ENCODE peak calls at places on chromosome 5, in nine cellular contexts. L, I, S, P, M, X, H, A and G are unnamed samples.
A peak's percentile ranks its signal among the peaks of the same experiment; 100 is the strongest.

GRCh38 chr5:73437126-73438047 is 11.2 kb downstream of the FOXD1 start:
- DNase-seq in L (no peak), I (peak; percentile 65), S (peak; percentile 91), P (no peak), M (peak; percentile 79), X (peak; percentile 33), H (peak; percentile 61), A (peak; percentile 64), G (peak; percentile 72)

GRCh38 chr5:73067213-73067612 is 53.2 kb upstream of the TMEM171 start:
- DNase-seq in L (no peak), I (no peak), S (peak; percentile 37), P (no peak), M (no peak), X (peak; percentile 1), H (no peak), A (peak; percentile 3), G (no peak)

GRCh38 chr5:151267481-151268275 is 14.7 kb downstream of the GM2A start:
- DNase-seq in L (no peak), I (no peak), S (no peak), P (no peak), M (no peak), X (no peak), H (no peak), A (no peak), G (no peak)

GRCh38 chr5:177317959-177318377 is 6.3 kb upstream of the MXD3 start:
- DNase-seq in L (peak; percentile 87), I (peak; percentile 80), S (peak; percentile 80), P (peak; percentile 86), M (peak; percentile 84), X (peak; percentile 81), H (peak; percentile 84), A (peak; percentile 61), G (peak; percentile 76)

GRCh38 chr5:91382530-91383026 is 539 bp downstream of the ARRDC3 start:
- DNase-seq in L (peak; percentile 42), I (peak; percentile 32), S (peak; percentile 66), P (peak; percentile 53), M (no peak), X (peak; percentile 53), H (peak; percentile 49), A (peak; percentile 35), G (no peak)

GRCh38 chr5:81751836-81752643 is 1.1 kb upstream of the SSBP2 start:
- DNase-seq in L (peak; percentile 30), I (no peak), S (peak; percentile 33), P (peak; percentile 21), M (peak; percentile 81), X (peak; percentile 37), H (peak; percentile 36), A (peak; percentile 12), G (no peak)

GRCh38 chr5:124912653-124913328 is 166.4 kb upstream of the ZNF608 start:
- DNase-seq in L (no peak), I (no peak), S (no peak), P (no peak), M (no peak), X (no peak), H (no peak), A (peak; percentile 86), G (no peak)

GRCh38 chr5:144267961-144268513 is 97.4 kb downstream of the KCTD16 start:
- DNase-seq in L (no peak), I (no peak), S (no peak), P (no peak), M (no peak), X (no peak), H (no peak), A (no peak), G (no peak)

GRCh38 chr5:82798676-82799075 is 278.5 kb downstream of the TMEM167A start:
- DNase-seq in L (no peak), I (no peak), S (no peak), P (no peak), M (no peak), X (no peak), H (no peak), A (no peak), G (no peak)

GRCh38 chr5:67166460-67166871 is 30.1 kb downstream of the CD180 start:
- DNase-seq in L (peak; percentile 63), I (no peak), S (no peak), P (no peak), M (peak; percentile 78), X (no peak), H (peak; percentile 75), A (no peak), G (no peak)

GRCh38 chr5:53479045-53479655 is 1.3 kb upstream of the FST start:
- DNase-seq in L (no peak), I (no peak), S (no peak), P (no peak), M (no peak), X (peak; percentile 60), H (no peak), A (no peak), G (no peak)

DNA sequence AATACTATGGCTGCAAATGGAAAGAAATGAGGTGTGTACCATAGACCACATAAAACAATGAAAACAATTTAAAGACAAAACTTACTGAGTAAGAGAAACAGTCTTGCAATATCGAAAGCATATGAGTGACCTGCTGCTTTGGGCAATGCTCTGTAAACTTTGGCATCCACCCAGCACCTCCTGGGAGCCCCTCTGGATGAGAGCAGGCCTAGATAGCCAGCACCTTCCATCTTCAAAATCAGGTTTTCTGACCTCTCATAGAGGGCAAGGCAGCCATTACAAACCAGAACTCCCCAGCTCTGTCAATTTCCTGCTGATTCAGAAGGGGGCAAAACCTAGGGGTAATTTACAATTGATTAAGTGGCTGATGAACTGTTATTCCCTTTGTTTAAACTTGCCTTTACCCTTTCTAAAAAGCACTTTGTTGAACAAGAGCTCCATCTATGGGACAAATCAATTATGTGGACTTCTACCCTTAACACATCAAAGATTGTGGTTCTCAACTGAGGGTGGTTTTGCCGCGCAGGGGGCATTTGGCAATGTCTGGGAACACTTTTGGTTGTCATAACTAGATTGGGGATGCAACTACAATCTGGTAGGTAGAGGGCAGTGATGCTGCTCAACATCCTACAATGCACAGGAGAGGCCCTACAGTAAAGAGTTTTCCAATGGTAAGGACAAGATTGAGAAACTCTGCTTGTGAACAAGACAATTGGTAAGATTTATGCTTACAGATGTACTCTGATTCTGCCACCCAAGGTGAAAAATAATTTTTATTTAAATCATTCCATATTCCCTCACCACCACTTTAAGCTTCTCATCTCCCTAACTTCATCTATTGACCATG is 184.2 kb downstream of the MARCHF11 start:
- DNase-seq in L (no peak), I (peak; percentile 66), S (peak; percentile 54), P (peak; percentile 64), M (no peak), X (peak; percentile 72), H (no peak), A (peak; percentile 23), G (peak; percentile 20)
- TF ChIP-seq CTCF in L (peak; percentile 19), I (peak; percentile 68), S (peak; percentile 61), P (peak; percentile 66), M (peak; percentile 16), X (peak; percentile 66), H (peak; percentile 18), A (peak; percentile 64), G (peak; percentile 51)

DNA sequence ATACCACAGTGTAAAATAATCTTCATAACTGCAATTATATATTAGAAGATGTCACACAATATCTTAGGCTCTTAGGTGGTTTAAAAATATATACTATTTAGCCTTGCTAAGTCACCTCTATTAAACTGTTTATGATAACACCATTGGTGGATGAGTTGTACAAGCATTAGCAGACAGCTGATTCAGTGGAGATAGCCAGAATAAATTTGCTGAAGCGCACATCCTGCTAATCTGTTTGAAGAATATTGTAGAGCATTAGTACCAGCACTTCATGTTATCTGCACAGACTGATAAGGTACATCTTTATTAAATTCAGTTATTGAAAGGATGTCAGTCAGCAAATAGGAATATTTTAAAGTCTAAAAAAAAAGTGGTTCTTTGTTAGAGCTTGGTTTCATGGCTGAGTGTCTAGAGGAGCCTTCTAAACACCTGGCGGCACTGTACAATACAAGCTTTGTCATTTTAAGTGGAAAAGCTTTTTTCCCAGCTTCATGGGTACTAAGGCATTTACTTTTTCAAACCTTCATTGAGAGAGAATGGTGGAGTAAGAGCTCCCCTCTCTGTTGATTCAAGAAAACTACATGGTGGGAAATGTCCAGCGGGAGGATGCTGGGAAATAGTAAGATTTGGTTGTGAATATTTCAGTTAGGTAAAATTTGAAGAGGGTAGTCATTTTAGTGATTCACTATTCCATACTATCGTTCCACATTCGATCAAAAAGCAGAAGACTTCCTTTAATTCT is 275.1 kb downstream of the SLF1 start:
- DNase-seq in L (no peak), I (peak; percentile 12), S (peak; percentile 26), P (peak; percentile 28), M (no peak), X (peak; percentile 38), H (no peak), A (no peak), G (no peak)
- TF ChIP-seq CTCF in L (no peak), I (peak; percentile 85), S (peak; percentile 46), P (peak; percentile 38), M (no peak), X (peak; percentile 39), H (no peak), A (peak; percentile 35), G (peak; percentile 24)

GRCh38 chr5:31197183-31197582 is 3.7 kb downstream of the CDH6 start:
- DNase-seq in L (no peak), I (no peak), S (peak; percentile 76), P (peak; percentile 58), M (no peak), X (peak; percentile 92), H (no peak), A (no peak), G (no peak)

GRCh38 chr5:31194458-31194808 is 947 bp downstream of the CDH6 start:
- DNase-seq in L (no peak), I (no peak), S (peak; percentile 31), P (peak; percentile 12), M (no peak), X (peak; percentile 42), H (no peak), A (no peak), G (no peak)

GRCh38 chr5:31193591-31194457 is at the start of gene CDH6:
- DNase-seq in L (no peak), I (peak; percentile 64), S (peak; percentile 81), P (peak; percentile 34), M (peak; percentile 67), X (peak; percentile 75), H (no peak), A (no peak), G (peak; percentile 72)

GRCh38 chr5:31194892-31195291 is 1.4 kb downstream of the CDH6 start:
- DNase-seq in L (no peak), I (no peak), S (peak; percentile 20), P (no peak), M (no peak), X (no peak), H (no peak), A (peak; percentile 3), G (no peak)

DNA sequence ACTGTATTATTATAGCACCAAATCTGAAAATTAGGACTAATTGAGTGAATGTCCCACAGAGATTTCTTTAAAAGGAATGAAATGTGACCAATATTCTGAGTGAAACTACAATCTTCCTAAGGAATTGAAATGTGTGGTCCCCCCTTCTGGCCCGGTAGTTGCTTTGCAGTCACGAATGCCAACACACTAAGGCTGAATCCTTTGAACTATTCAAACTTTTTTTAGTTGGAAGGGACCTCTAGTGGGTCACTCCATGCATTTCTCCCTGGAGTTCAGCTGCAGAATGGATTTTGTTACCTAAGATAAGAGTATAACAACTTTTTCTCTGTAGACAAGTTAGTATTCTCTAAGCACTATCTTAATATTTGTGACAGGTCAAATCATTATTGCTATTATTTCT is 2.8 kb downstream of the CDH6 start:
- DNase-seq in L (no peak), I (no peak), S (peak; percentile 70), P (peak; percentile 27), M (no peak), X (peak; percentile 68), H (no peak), A (no peak), G (no peak)
- TF ChIP-seq CTCF in L (no peak), I (peak; percentile 43), S (peak; percentile 55), P (no peak), M (no peak), X (peak; percentile 43), H (no peak), A (no peak), G (no peak)

GRCh38 chr5:129125819-129126218 is 31.3 kb downstream of the ISOC1 start:
- DNase-seq in L (no peak), I (no peak), S (no peak), P (no peak), M (no peak), X (no peak), H (no peak), A (no peak), G (no peak)
- TF ChIP-seq CTCF in L (no peak), I (no peak), S (no peak), P (no peak), M (no peak), X (no peak), H (no peak), A (peak; percentile 1), G (no peak)